ENCODE peak calls at places on chromosomes 1 and 21, in six cellular contexts. P is GM12891, B is GM12878, F is K562, U is H1, M is HepG2. D is an unnamed sample.

GRCh38 chr1:198842686-198843085 is 203.8 kb downstream of the PTPRC start:
- DNase-seq in B (no peak), M (no peak), U (no peak), F (no peak), P (no peak), D (no peak)

GRCh38 chr1:244288663-244289062 is 163.0 kb downstream of the ADSS2 start:
- DNase-seq in P (no peak), M (no peak), B (no peak), F (no peak), U (no peak), D (no peak)

GRCh38 chr1:246788895-246789338 is 64.7 kb downstream of the SCCPDH start:
- DNase-seq in B (no peak), M (no peak), F (peak), P (no peak), U (no peak), D (no peak)

GRCh38 chr1:112575154-112575804 is 43.7 kb downstream of the ST7L start:
- DNase-seq in M (no peak), P (no peak), B (no peak), F (peak), U (no peak), D (no peak)

GRCh38 chr1:162158624-162159271 is 89.3 kb downstream of the NOS1AP start:
- DNase-seq in F (no peak), B (no peak), U (no peak), M (no peak), P (no peak), D (no peak)

GRCh38 chr21:30101967-30102366 is 64.6 kb downstream of the CLDN17 start:
- DNase-seq in B (no peak), P (no peak), M (no peak), U (no peak), F (no peak), D (no peak)

GRCh38 chr1:113210248-113210647 is 137.2 kb downstream of the LRIG2 start:
- DNase-seq in B (no peak), U (no peak), M (no peak), F (peak), P (no peak), D (no peak)

GRCh38 chr1:92927870-92928269 is 33.4 kb downstream of the DIPK1A start:
- DNase-seq in U (no peak), P (no peak), B (no peak), F (no peak), M (no peak), D (no peak)

GRCh38 chr21:17460094-17460493 is 52.7 kb upstream of the CXADR start:
- DNase-seq in F (no peak), P (no peak), B (no peak), M (no peak), U (no peak), D (no peak)

GRCh38 chr1:210207597-210208450 is 24.8 kb upstream of the SERTAD4 start:
- DNase-seq in B (no peak), M (no peak), U (no peak), F (no peak), P (no peak), D (no peak)
- TF ChIP-seq TAF1 in B (no peak), M (no peak), U (no peak), F (no peak), P (no peak), D (no peak)

GRCh38 chr1:179052776-179053175 is 27.1 kb downstream of the FAM20B start:
- DNase-seq in F (no peak), B (no peak), M (no peak), U (no peak), P (no peak), D (no peak)
- TF ChIP-seq POLR2A in F (no peak), B (no peak), M (no peak), U (no peak), P (no peak), D (no peak)

DNA sequence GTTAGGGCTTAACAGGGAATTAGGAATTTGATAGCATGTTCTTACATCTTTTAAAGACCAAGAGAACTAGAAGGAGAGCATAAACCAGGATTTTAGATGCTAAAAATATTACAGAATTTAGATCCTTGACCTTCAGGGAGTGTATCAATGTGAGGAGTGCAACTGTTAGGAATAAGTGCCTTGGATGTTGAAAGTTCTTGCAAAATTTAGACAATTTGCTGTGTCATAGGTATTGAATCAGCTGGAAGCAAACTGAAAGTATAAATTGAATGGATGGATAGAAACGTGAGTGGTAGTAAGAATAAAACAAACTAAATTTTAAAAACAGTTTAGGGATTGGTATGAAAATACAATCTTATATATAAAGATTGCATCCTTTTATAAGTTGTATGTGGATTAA is 27.7 kb downstream of the PPP1R12B start:
- DNase-seq in U (no peak), F (no peak), B (no peak), P (no peak), M (no peak), D (no peak)
- TF ChIP-seq TAF1 in U (no peak), F (no peak), B (no peak), P (no peak), M (no peak), D (no peak)

GRCh38 chr1:150613061-150613920 is 16.1 kb downstream of the ENSA start:
- DNase-seq in B (peak), F (peak), M (peak), P (no peak), U (no peak), D (no peak)
- TF ChIP-seq POLR2A in B (peak), F (no peak), M (no peak), P (no peak), U (no peak), D (no peak)

D was measured in GM12892.